ENCODE peak calls at places on chromosomes 2 and 18, in nine cellular contexts. X is stimulated activated CD4-positive, alpha-beta T cell treated with anti-CD3 and anti-CD28 coated beads, Interleukin-4, amount 100 ng/mL, for 24 hours; O is SHP77; K is mesothelial cell of epicardium; D is MCF 10A; T is GM13977; W is Calu3; N is stimulated activated CD8-positive, alpha-beta memory T cell treated with anti-CD3 and anti-CD28 coated beads, Interleukin-2, amount 100 ng/mL, for 48 hours; Q is B cell. Y is an unnamed sample.

GRCh38 chr2:237885931-237886701 is 26.7 kb downstream of the RAMP1 start:
- DNase-seq in X (no peak), O (no peak), K (no peak), D (no peak), T (no peak), W (no peak), N (no peak), Q (no peak), Y (no peak)

GRCh38 chr2:198715304-198715703 is 742.4 kb downstream of the SATB2 start:
- DNase-seq in X (no peak), O (no peak), K (no peak), D (no peak), T (no peak), W (no peak), N (no peak), Q (no peak), Y (no peak)

GRCh38 chr18:25279556-25279955 is 72.4 kb downstream of the ZNF521 start:
- DNase-seq in X (no peak), O (no peak), K (no peak), D (no peak), T (no peak), W (no peak), N (no peak), Q (no peak), Y (no peak)

GRCh38 chr2:73238976-73239375 is 4.9 kb downstream of the CCT7 start:
- DNase-seq in X (no peak), O (no peak), K (no peak), D (no peak), T (no peak), W (no peak), N (no peak), Q (no peak), Y (no peak)

GRCh38 chr18:69216390-69216789 is 184.3 kb upstream of the DOK6 start:
- DNase-seq in X (no peak), O (peak), K (no peak), D (no peak), T (no peak), W (no peak), N (no peak), Q (no peak), Y (no peak)

GRCh38 chr2:192414794-192415193 is 220.1 kb upstream of the TMEFF2 start:
- DNase-seq in X (no peak), O (no peak), K (no peak), D (no peak), T (no peak), W (no peak), N (no peak), Q (no peak), Y (no peak)

GRCh38 chr18:68797901-68798300 is at the start of gene CCDC102B:
- DNase-seq in X (no peak), O (peak), K (no peak), D (peak), T (no peak), W (no peak), N (no peak), Q (no peak), Y (no peak)

GRCh38 chr2:86254576-86255538 is 55.6 kb downstream of the MRPL35 start:
- DNase-seq in X (no peak), O (peak), K (no peak), D (no peak), T (no peak), W (peak), N (no peak), Q (no peak), Y (no peak)

GRCh38 chr2:88055436-88056128 is at the start of gene KRCC1:
- DNase-seq in X (peak), O (peak), K (peak), D (peak), T (peak), W (peak), N (peak), Q (peak), Y (peak)

GRCh38 chr2:111975053-111975552 is 76.7 kb downstream of the MERTK start:
- DNase-seq in X (no peak), O (no peak), K (no peak), D (peak), T (no peak), W (peak), N (no peak), Q (no peak), Y (no peak)

GRCh38 chr2:226526731-226527130 is 272.9 kb downstream of the IRS1 start:
- DNase-seq in X (no peak), O (no peak), K (no peak), D (no peak), T (no peak), W (no peak), N (no peak), Q (no peak), Y (no peak)

GRCh38 chr2:230879271-230879882 is 14.6 kb downstream of the ITM2C start:
- DNase-seq in X (no peak), O (no peak), K (no peak), D (no peak), T (no peak), W (no peak), N (no peak), Q (no peak), Y (no peak)

GRCh38 chr2:36912692-36913091 is 53.6 kb downstream of the STRN start:
- DNase-seq in X (no peak), O (no peak), K (no peak), D (no peak), T (no peak), W (no peak), N (no peak), Q (no peak), Y (no peak)